ENCODE peak calls at places on chromosome 19, in six cellular contexts. S is suprapubic skin, U is transverse colon, K is GM23338, A is HCT116, Y is H1. L is an unnamed sample.

GRCh38 chr19:4952945-4953344 is 16.0 kb upstream of the KDM4B start:
- DNase-seq in S (no peak), U (no peak), K (no peak), A (no peak), Y (no peak), L (no peak)

GRCh38 chr19:41997121-41997850 is 3.3 kb upstream of the ATP1A3 start:
- DNase-seq in S (no peak), U (peak; percentile 32), K (peak; percentile 88), A (no peak), Y (no peak), L (no peak)

GRCh38 chr19:34189917-34190425 is 17.7 kb downstream of the LSM14A start:
- DNase-seq in S (no peak), U (no peak), K (no peak), A (no peak), Y (no peak), L (no peak)

GRCh38 chr19:33089061-33089460 is 8.1 kb downstream of the GPATCH1 start:
- DNase-seq in S (no peak), U (no peak), K (no peak), A (no peak), Y (no peak), L (no peak)

GRCh38 chr19:52428937-52429336 is at the start of gene ZNF534:
- DNase-seq in S (no peak), U (no peak), K (no peak), A (no peak), Y (no peak), L (no peak)

GRCh38 chr19:1522061-1522460 is 1.8 kb upstream of the PLK5 start:
- DNase-seq in S (no peak), U (no peak), K (no peak), A (no peak), Y (no peak), L (no peak)

GRCh38 chr19:55809381-55810058 is 22.3 kb downstream of the NLRP11 start:
- DNase-seq in S (no peak), U (peak; percentile 71), K (peak; percentile 80), A (peak; percentile 90), Y (peak; percentile 10), L (peak; percentile 79)

GRCh38 chr19:34962945-34963530 is 991 bp downstream of the ZNF792 start:
- DNase-seq in S (no peak), U (no peak), K (no peak), A (no peak), Y (no peak), L (no peak)

GRCh38 chr19:41882568-41883462 is at the start of gene ARHGEF1:
- DNase-seq in S (no peak), U (peak; percentile 75), K (peak; percentile 62), A (no peak), Y (no peak), L (no peak)

GRCh38 chr19:632228-633067 is 889 bp downstream of the POLRMT start:
- DNase-seq in S (no peak), U (peak; percentile 78), K (peak; percentile 72), A (no peak), Y (no peak), L (peak; percentile 69)

GRCh38 chr19:1980782-1981181 is 34.7 kb downstream of the BTBD2 start:
- DNase-seq in S (no peak), U (no peak), K (no peak), A (no peak), Y (no peak), L (no peak)

GRCh38 chr19:1122972-1123363 is 19.2 kb downstream of the GPX4 start:
- DNase-seq in S (no peak), U (peak; percentile 85), K (peak; percentile 93), A (peak; percentile 55), Y (no peak), L (no peak)

GRCh38 chr19:2602391-2603181 is 99.9 kb downstream of the GNG7 start:
- DNase-seq in S (peak; percentile 92), U (peak; percentile 74), K (peak; percentile 84), A (no peak), Y (no peak), L (no peak)

GRCh38 chr19:17671906-17672305 is 16.2 kb downstream of the UNC13A start:
- DNase-seq in S (no peak), U (no peak), K (peak; percentile 87), A (peak; percentile 68), Y (no peak), L (peak; percentile 18)

GRCh38 chr19:35963514-35963913 is 27.3 kb downstream of the LRFN3 start:
- DNase-seq in S (no peak), U (no peak), K (peak; percentile 92), A (no peak), Y (no peak), L (peak; percentile 14)

GRCh38 chr19:798415-799075 is 1.3 kb downstream of the PTBP1 start:
- DNase-seq in S (no peak), U (peak; percentile 77), K (no peak), A (no peak), Y (no peak), L (no peak)

GRCh38 chr19:46618670-46619231 is 6.1 kb downstream of the PTGIR start:
- DNase-seq in S (no peak), U (no peak), K (no peak), A (no peak), Y (no peak), L (no peak)

GRCh38 chr19:48631254-48631653 is 5.9 kb downstream of the DBP start:
- DNase-seq in S (no peak), U (no peak), K (no peak), A (no peak), Y (no peak), L (no peak)

GRCh38 chr19:751501-752341 is 809 bp downstream of the MISP start:
- DNase-seq in S (no peak), U (peak; percentile 91), K (no peak), A (no peak), Y (no peak), L (no peak)

GRCh38 chr19:46975918-46976782 is 43.5 kb upstream of the NPAS1 start:
- DNase-seq in S (peak; percentile 95), U (peak; percentile 76), K (peak; percentile 82), A (peak; percentile 3), Y (peak; percentile 59), L (no peak)

GRCh38 chr19:45103200-45103624 is 10.2 kb downstream of the PPP1R37 start:
- DNase-seq in S (no peak), U (no peak), K (no peak), A (no peak), Y (no peak), L (no peak)

GRCh38 chr19:46691104-46691503 is 25.8 kb downstream of the PRKD2 start:
- DNase-seq in S (no peak), U (no peak), K (no peak), A (no peak), Y (no peak), L (no peak)

GRCh38 chr19:6374711-6375410 is 872 bp downstream of the PSPN start:
- DNase-seq in S (no peak), U (no peak), K (no peak), A (no peak), Y (no peak), L (no peak)

GRCh38 chr19:52366414-52366824 is 3.3 kb upstream of the ZNF880 start:
- DNase-seq in S (no peak), U (no peak), K (no peak), A (no peak), Y (no peak), L (no peak)

GRCh38 chr19:3506384-3507340 is 551 bp downstream of the FZR1 start:
- DNase-seq in S (no peak), U (peak; percentile 39), K (peak; percentile 52), A (no peak), Y (no peak), L (no peak)

GRCh38 chr19:45147835-45148676 is 12.7 kb downstream of the NKPD1 start:
- DNase-seq in S (no peak), U (no peak), K (peak; percentile 77), A (no peak), Y (no peak), L (no peak)

GRCh38 chr19:48120505-48120904 is 9.9 kb upstream of the PLA2G4C start:
- DNase-seq in S (no peak), U (no peak), K (no peak), A (no peak), Y (no peak), L (no peak)

DNA sequence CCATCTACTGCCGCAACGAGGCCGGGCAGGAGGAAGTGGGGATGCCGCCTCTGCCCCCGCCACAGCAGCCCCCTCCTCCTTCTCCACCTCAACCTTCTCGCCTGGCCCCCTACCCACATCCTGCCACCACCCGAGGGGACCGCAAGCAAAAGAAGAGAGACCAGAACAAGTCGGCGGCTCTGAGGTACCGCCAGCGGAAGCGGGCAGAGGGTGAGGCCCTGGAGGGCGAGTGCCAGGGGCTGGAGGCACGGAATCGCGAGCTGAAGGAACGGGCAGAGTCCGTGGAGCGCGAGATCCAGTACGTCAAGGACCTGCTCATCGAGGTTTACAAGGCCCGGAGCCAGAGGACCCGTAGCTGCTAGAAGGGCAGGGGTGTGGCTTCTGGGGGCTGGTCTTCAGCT is 3.4 kb upstream of the NUP62 start:
- DNase-seq in S (no peak), U (no peak), K (no peak), A (no peak), Y (no peak), L (no peak)
- TF ChIP-seq POLR2AphosphoS5 in S (no peak), U (no peak), K (no peak), A (no peak), Y (no peak), L (no peak)

DNA sequence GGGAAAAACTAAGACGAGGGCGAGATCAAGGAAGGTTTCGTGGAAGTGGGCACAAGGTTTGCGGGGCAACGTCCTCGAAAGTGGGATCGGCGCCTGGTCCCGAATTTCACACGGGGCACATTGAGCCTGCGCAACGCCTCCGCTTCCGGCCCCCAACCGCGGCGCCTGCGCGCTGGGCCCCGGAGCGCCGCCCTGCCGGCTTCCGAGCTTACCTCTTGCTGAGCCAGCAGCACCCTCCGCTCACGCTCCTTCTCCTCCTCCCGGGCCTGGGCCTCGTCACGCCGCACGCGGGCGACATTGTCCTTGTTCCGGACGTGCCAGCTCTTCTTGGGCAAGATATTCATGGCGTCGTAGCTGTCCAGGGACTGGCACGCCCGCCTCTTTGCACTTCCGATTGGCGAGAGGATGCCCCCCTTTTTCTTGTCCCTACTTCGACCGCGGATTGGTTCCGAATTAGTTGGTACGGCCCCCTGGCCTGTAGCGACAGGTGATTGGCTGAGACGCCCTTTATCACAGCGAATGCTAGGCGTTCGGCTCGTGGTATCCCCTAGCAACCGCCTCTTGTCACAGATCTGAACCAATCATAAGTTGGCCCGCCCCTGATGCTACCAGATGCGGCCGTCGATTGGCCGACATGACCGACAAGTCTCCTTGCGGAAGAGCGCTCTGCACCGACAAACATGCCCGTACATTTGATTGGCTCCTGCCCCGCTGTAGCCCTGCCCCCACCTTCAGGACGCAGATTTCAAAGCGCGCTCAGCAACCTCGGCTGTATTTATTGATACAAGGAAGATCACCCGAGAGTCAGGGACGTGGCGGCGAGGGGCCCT is at the start of gene LENG1:
- DNase-seq in S (peak; percentile 100), U (peak; percentile 100), K (peak; percentile 100), A (peak; percentile 100), Y (peak; percentile 100), L (peak; percentile 100)
- TF ChIP-seq CTCF in S (no peak), U (peak; percentile 26), K (peak; percentile 35), A (peak; percentile 11), Y (no peak), L (no peak)

GRCh38 chr19:39679791-39680168 is 24.1 kb downstream of the LGALS16 start:
- DNase-seq in S (no peak), U (no peak), K (no peak), A (no peak), Y (no peak), L (no peak)
- TF ChIP-seq POLR2AphosphoS5 in S (no peak), U (no peak), K (no peak), A (no peak), Y (no peak), L (no peak)

DNA sequence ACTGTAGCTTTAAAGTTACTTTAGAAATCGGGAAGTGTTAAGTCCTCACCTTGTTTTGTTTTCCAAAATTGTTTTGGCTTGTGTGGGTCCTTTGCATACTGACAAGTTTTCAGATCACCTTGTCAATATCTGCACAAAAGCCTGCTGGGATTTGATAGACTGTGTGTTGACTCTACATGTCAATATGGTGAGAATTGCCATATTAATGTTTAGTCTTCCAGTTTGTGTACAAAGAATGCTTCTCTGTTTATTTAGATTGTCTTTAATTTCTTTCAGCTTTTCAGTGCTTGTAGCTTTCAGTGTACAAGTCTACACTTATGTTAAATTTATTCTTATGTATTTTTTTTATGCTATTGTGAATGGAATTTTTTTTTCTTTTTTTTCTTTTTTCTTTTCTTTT is 50.2 kb downstream of the SIPA1L3 start:
- DNase-seq in S (no peak), U (no peak), K (no peak), A (no peak), Y (no peak), L (no peak)
- TF ChIP-seq CTCF in S (no peak), U (no peak), K (no peak), A (no peak), Y (no peak), L (no peak)